ENCODE peak calls at places on chromosomes 2 and 18, in six cellular contexts. B is PC-3, X is GM23248, E is A673, U is astrocyte, P is PC-9. H is an unnamed sample. For H3K36me3, the result is how much of the 10 kb centered on the place peaks cover.

GRCh38 chr2:190942697-190943096 is 62.1 kb downstream of the GLS start:
- DNase-seq in P (no peak), E (no peak), B (no peak), X (no peak), U (no peak), H (no peak)

GRCh38 chr2:46363535-46364170 is 66.4 kb downstream of the EPAS1 start:
- DNase-seq in U (peak), B (peak), E (no peak), P (no peak), X (peak), H (peak)

GRCh38 chr18:9453273-9453672 is 22.0 kb upstream of the RALBP1 start:
- DNase-seq in X (no peak), B (no peak), P (no peak), U (no peak), E (no peak), H (no peak)

GRCh38 chr2:230678451-230678850 is 34.2 kb upstream of the CAB39 start:
- DNase-seq in X (no peak), B (no peak), U (no peak), E (no peak), P (no peak), H (no peak)

GRCh38 chr18:363327-364115 is 95.7 kb upstream of the THOC1 start:
- DNase-seq in E (peak), X (peak), U (peak), P (no peak), B (peak), H (peak)

GRCh38 chr2:226909836-226910235 is 74.0 kb downstream of the RHBDD1 start:
- DNase-seq in P (no peak), B (no peak), X (no peak), E (no peak), U (no peak), H (no peak)

GRCh38 chr2:108625186-108625827 is 91.0 kb downstream of the LIMS1 start:
- DNase-seq in X (no peak), B (no peak), U (no peak), E (no peak), P (no peak), H (no peak)

GRCh38 chr18:62999392-62999791 is 284.1 kb downstream of the PHLPP1 start:
- DNase-seq in U (peak), X (peak), B (peak), P (no peak), E (no peak), H (peak)

GRCh38 chr2:212912445-212913103 is 238.8 kb downstream of the IKZF2 start:
- DNase-seq in X (peak), E (peak), U (peak), P (peak), B (peak), H (peak)
- H3K36me3 ChIP-seq in X (under half), E (under half), U (under half), P (under half), B (under half), H (under half)

GRCh38 chr2:27442282-27442980 is at the start of gene KRTCAP3:
- DNase-seq in P (peak), U (no peak), B (peak), X (no peak), E (no peak), H (no peak)
- H3K4me3 ChIP-seq in P (peak), U (no peak), B (no peak), X (no peak), E (no peak), H (no peak)

GRCh38 chr2:23324281-23324680 is 60.7 kb upstream of the KLHL29 start:
- DNase-seq in E (no peak), B (no peak), U (no peak), X (no peak), P (no peak), H (no peak)
- TF ChIP-seq EZH2 in E (no peak), B (no peak), U (no peak), X (no peak), P (no peak), H (no peak)

DNA sequence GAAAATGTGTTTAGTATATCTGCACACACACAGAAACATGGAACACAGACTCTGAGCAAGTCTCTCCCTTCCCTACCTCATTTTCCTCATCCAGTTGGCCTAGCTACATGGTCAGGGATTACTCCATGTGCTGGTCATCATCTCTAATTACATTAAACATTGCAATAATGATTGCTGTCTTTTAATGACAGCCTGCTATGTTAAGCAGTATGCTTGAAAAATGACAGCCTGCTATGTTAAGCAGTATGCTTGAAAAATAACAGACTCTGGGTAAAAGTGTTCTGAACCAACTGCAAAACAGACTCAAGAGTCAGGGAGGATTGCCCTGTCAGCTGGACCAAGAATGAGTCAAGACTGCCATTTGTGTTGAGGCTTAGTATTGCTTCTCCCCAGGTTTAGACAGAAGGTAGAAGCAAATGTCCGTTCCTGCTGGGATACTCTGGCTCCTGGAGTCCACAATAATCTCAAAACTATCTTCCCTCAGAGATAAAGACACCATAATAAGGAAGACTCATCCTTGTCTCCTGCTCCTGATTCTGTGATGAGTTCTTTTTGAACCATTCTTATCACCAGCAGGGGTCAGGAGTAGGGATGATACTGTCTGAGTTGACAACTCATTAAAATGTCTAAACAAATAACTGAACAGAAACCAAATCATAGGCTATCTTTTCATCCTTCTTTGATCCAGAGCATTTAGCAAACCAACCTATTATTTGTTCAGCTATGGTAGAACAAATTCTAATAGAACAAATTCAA is 57.7 kb downstream of the CCDC93 start:
- DNase-seq in U (no peak), E (no peak), P (no peak), X (no peak), B (no peak), H (no peak)
- H3K36me3 ChIP-seq in U (under half), E (under half), P (half or more), X (under half), B (under half), H (under half)

DNA sequence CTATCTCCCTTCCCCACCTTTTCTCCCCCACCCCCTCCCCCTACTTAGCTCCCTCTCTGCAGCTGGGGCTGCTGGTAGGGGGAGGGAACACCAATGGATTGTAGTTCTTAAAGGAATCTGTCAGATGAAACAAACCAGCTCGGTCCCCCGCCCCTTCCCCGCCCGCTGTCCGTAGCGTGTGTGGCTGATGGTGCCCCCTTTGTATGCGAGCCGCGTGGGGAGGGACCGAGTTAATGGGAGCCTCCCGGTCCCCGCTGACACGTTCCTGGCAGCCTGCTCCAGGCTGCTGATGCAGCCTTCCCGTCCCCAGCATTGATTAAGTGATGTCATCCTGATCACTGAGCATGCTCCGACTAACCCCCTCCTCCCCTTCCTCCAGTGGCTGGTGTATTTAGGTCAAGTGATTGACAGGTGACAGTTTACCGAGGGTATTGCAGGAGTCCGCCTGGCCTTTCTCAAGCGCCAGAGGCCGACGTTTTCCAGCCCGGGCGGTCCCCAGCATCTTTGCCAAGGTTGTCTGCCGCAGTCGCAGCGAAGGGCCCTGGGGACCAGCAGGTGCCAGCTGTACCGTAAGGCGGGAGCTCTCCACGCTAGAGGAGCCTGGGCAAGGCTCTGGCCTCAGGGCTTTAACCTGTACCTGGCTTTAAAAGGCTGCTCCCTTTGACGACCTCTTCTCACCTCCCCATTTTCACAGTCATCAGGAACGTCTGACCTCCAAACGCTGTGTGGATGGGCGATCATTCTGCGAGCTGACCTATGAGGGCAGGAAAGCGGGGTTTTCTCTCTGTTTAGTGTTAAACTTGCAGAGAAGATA is 1.8 kb downstream of the KIF5C start:
- DNase-seq in B (peak), E (no peak), P (no peak), X (peak), U (no peak), H (no peak)
- H3K4me3 ChIP-seq in B (peak), E (no peak), P (no peak), X (no peak), U (no peak), H (no peak)

GRCh38 chr2:120346034-120346666 is at the start of gene INHBB:
- DNase-seq in X (peak), U (no peak), P (peak), E (no peak), B (peak), H (no peak)

GRCh38 chr2:120344214-120344990 is 1.5 kb upstream of the INHBB start:
- DNase-seq in P (peak), E (no peak), U (no peak), B (peak), X (peak), H (no peak)

GRCh38 chr2:120346667-120347358 is 877 bp downstream of the INHBB start:
- DNase-seq in B (no peak), P (peak), U (peak), E (no peak), X (peak), H (peak)

GRCh38 chr2:120343433-120344105 is 2.4 kb upstream of the INHBB start:
- DNase-seq in B (peak), P (peak), E (peak), U (peak), X (peak), H (peak)

GRCh38 chr2:120344991-120345975 is 653 bp upstream of the INHBB start:
- DNase-seq in E (peak), X (peak), U (no peak), P (peak), B (peak), H (peak)
- TF ChIP-seq EZH2 in E (peak), X (peak), U (peak), P (no peak), B (no peak), H (peak)